ENCODE peak calls at places on chromosomes 1 and 21, in five cellular contexts. D is Calu3, E is tibial artery, Y is AG04450, O is left ventricle myocardium inferior. A is an unnamed sample.

GRCh38 chr1:73044241-73044640 is 761.9 kb upstream of the NEGR1 start:
- DNase-seq in O (no peak), E (no peak), Y (no peak), D (no peak), A (no peak)

GRCh38 chr21:14600569-14601308 is 54.6 kb upstream of the SAMSN1 start:
- DNase-seq in D (no peak), O (no peak), E (no peak), Y (no peak), A (no peak)

GRCh38 chr1:108896160-108897150 is 19.7 kb downstream of the GPSM2 start:
- DNase-seq in D (no peak), E (no peak), O (no peak), Y (peak; percentile 13), A (no peak)

GRCh38 chr21:26674324-26674723 is 101.2 kb upstream of the CYYR1 start:
- DNase-seq in D (no peak), O (no peak), E (no peak), Y (no peak), A (no peak)

GRCh38 chr1:206634365-206635079 is 814 bp upstream of the DYRK3 start:
- DNase-seq in D (peak; percentile 93), O (peak; percentile 94), Y (peak; percentile 70), E (peak; percentile 95), A (peak; percentile 81)

GRCh38 chr1:185044981-185045792 is at the start of gene RNF2:
- DNase-seq in E (peak; percentile 86), O (peak; percentile 84), Y (peak; percentile 36), D (peak; percentile 84), A (peak; percentile 50)

GRCh38 chr1:103416681-103417318 is 108.7 kb upstream of the RNPC3 start:
- DNase-seq in Y (no peak), O (no peak), E (no peak), D (no peak), A (no peak)

GRCh38 chr1:179976970-179977651 is 22.5 kb downstream of the CEP350 start:
- DNase-seq in D (no peak), E (no peak), O (no peak), Y (no peak), A (no peak)

GRCh38 chr1:167136191-167136614 is 42.3 kb downstream of the STYXL2 start:
- DNase-seq in D (peak; percentile 38), Y (no peak), O (no peak), E (peak; percentile 71), A (peak; percentile 66)

GRCh38 chr1:84688461-84689061 is 1.7 kb downstream of the SSX2IP start:
- DNase-seq in Y (no peak), E (no peak), O (no peak), D (no peak), A (peak; percentile 48)

GRCh38 chr21:15363921-15364320 is 299.1 kb upstream of the NRIP1 start:
- DNase-seq in D (no peak), O (no peak), E (no peak), Y (no peak), A (peak; percentile 75)

GRCh38 chr21:27300770-27301169 is 333.9 kb upstream of the ADAMTS5 start:
- DNase-seq in O (no peak), D (no peak), Y (peak; percentile 50), E (no peak), A (no peak)

GRCh38 chr21:43767980-43768867 is 7.9 kb downstream of the CSTB start:
- DNase-seq in O (no peak), E (no peak), D (peak; percentile 74), Y (peak; percentile 24), A (peak; percentile 89)

GRCh38 chr1:17923684-17924083 is 168.6 kb downstream of the ACTL8 start:
- DNase-seq in Y (no peak), O (no peak), E (peak; percentile 46), D (no peak), A (no peak)

GRCh38 chr1:66478116-66478515 is 55.8 kb upstream of the SGIP1 start:
- DNase-seq in Y (no peak), O (no peak), D (no peak), E (no peak), A (peak; percentile 83)

GRCh38 chr1:47223921-47224675 is 7.9 kb downstream of the TAL1 start:
- DNase-seq in Y (no peak), E (no peak), D (no peak), O (no peak), A (no peak)

GRCh38 chr1:3502834-3503524 is 48.5 kb downstream of the ARHGEF16 start:
- DNase-seq in D (no peak), O (no peak), E (no peak), Y (no peak), A (no peak)

GRCh38 chr1:30413111-30413440 is 310.3 kb downstream of the MATN1 start:
- DNase-seq in Y (no peak), E (no peak), D (no peak), O (no peak), A (no peak)

GRCh38 chr1:230807029-230807428 is 59.8 kb downstream of the CAPN9 start:
- DNase-seq in O (peak; percentile 81), D (no peak), E (peak; percentile 88), Y (no peak), A (no peak)

GRCh38 chr1:160354388-160354985 is 11.3 kb downstream of the NCSTN start:
- DNase-seq in D (peak; percentile 53), Y (no peak), O (no peak), E (no peak), A (peak; percentile 30)

GRCh38 chr1:202579806-202580205 is 130.4 kb downstream of the SYT2 start:
- DNase-seq in Y (peak; percentile 92), E (no peak), O (no peak), D (no peak), A (no peak)

GRCh38 chr1:160827418-160827817 is 31.4 kb downstream of the LY9 start:
- DNase-seq in E (no peak), Y (no peak), O (no peak), D (no peak), A (peak; percentile 74)

GRCh38 chr1:167934407-167935251 is 1.9 kb upstream of the DCAF6 start:
- DNase-seq in O (no peak), E (no peak), Y (no peak), D (no peak), A (peak; percentile 57)

GRCh38 chr1:233714631-233715217 is 100.8 kb downstream of the KCNK1 start:
- DNase-seq in Y (no peak), D (no peak), E (no peak), O (no peak), A (no peak)

GRCh38 chr1:247475793-247476192 is 17.9 kb upstream of the OR2B11 start:
- DNase-seq in Y (no peak), O (no peak), E (no peak), D (no peak), A (no peak)

GRCh38 chr1:60350531-60350930 is 277.0 kb upstream of the C1orf87 start:
- DNase-seq in O (no peak), D (no peak), Y (no peak), E (no peak), A (no peak)

GRCh38 chr1:227869281-227869842 is 53.9 kb downstream of the PRSS38 start:
- DNase-seq in Y (no peak), E (no peak), O (no peak), D (no peak), A (peak; percentile 5)

GRCh38 chr1:42940851-42941639 is 17.6 kb downstream of the SLC2A1 start:
- DNase-seq in D (peak; percentile 92), E (peak; percentile 80), Y (peak; percentile 85), O (no peak), A (peak; percentile 93)

DNA sequence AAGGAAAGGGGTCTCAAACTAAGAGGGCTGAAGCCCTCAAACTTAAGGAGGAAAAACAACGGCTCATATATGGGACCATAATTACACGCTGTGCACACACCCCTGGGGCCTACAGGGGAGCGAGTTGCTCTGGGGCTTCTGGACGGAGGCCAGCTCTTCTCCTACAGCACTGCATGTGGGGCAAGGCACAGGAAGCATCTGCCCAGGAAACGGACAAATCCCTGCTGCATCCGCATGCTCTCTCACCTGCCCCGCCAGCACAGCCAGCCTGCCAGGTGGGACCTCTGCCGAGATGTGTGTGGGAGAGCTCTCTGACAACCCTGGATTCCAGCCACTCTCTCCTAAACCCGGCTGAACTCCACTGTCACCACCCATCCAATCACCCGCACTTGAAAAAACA is 54.1 kb downstream of the MRPL37 start:
- DNase-seq in E (no peak), Y (no peak), O (no peak), D (no peak), A (no peak)
- TF ChIP-seq CTCF in E (no peak), Y (no peak), O (no peak), D (no peak), A (no peak)

GRCh38 chr1:6783221-6783620 is 2.0 kb upstream of the CAMTA1 start:
- DNase-seq in Y (no peak), D (no peak), E (no peak), O (no peak), A (no peak)
- TF ChIP-seq CTCF in Y (no peak), D (no peak), E (no peak), O (no peak), A (no peak)

DNA sequence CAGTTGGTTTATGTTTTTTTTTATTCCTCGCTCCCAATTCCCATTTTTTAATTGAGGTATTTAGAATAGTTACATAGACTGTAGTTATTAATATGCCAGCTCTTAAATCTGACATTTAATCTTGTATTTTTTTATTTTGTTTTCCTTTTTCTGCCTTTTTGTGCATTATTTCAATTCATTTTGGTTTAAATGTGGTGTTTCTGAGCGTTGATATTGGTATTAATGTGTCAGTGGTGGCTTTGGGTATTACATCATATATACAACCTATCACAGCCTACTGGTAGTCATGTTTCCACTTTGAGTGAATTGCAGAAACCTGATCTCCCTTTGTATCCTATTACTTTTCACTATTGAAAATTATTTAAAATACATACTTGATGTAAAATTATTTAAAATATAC is 1027.3 kb downstream of the KCNT2 start:
- DNase-seq in E (no peak), D (no peak), O (no peak), Y (no peak), A (no peak)
- TF ChIP-seq CTCF in E (no peak), D (no peak), O (no peak), Y (peak; percentile 10), A (no peak)

GRCh38 chr1:63274371-63274770 is 48.0 kb upstream of the FOXD3 start:
- DNase-seq in O (no peak), Y (no peak), E (no peak), D (no peak), A (no peak)

GRCh38 chr1:63272811-63273210 is 49.6 kb upstream of the FOXD3 start:
- DNase-seq in Y (no peak), D (no peak), E (no peak), O (no peak), A (no peak)

GRCh38 chr1:63277195-63278192 is 44.9 kb upstream of the FOXD3 start:
- DNase-seq in E (no peak), O (no peak), D (no peak), Y (no peak), A (no peak)

GRCh38 chr1:63274979-63275378 is 47.4 kb upstream of the FOXD3 start:
- DNase-seq in E (no peak), D (no peak), O (no peak), Y (no peak), A (no peak)

GRCh38 chr1:63276625-63277024 is 45.7 kb upstream of the FOXD3 start:
- DNase-seq in E (no peak), Y (no peak), D (no peak), O (no peak), A (no peak)
- TF ChIP-seq CTCF in E (no peak), Y (no peak), D (no peak), O (no peak), A (no peak)

GRCh38 chr1:87151500-87152421 is 176.9 kb upstream of the LMO4 start:
- DNase-seq in D (peak; percentile 87), Y (peak; percentile 20), E (peak; percentile 79), O (peak; percentile 78), A (peak; percentile 65)
- TF ChIP-seq CTCF in D (peak; percentile 68), Y (peak; percentile 50), E (peak; percentile 35), O (peak; percentile 70), A (peak; percentile 65)